ENCODE peak calls at places on chromosomes 4 and X, in nine cellular contexts. J, O, N, C, B, S, E, Y and L are unnamed samples. For H3K4me1 and H3K27me3, the result is how much of the 10 kb centered on the place peaks cover.

GRCh38 chr4:80812145-80812544 is 218.4 kb upstream of the BMP3 start:
- DNase-seq in B (no peak), C (no peak), S (no peak), E (no peak), N (no peak), Y (no peak), J (no peak), O (no peak), L (no peak)

GRCh38 chrX:134636859-134637258 is 21.4 kb downstream of the PLAC1 start:
- DNase-seq in B (no peak), O (no peak), E (no peak), C (no peak), S (no peak), J (no peak), Y (no peak), N (no peak), L (no peak)

GRCh38 chrX:17082831-17083230 is 136.4 kb downstream of the REPS2 start:
- DNase-seq in B (no peak), O (peak), J (no peak), C (no peak), Y (no peak), N (no peak), E (no peak), S (peak), L (no peak)

GRCh38 chr4:175833574-175834350 is 21.7 kb upstream of the GPM6A start:
- DNase-seq in C (no peak), O (peak), N (no peak), E (no peak), S (no peak), J (no peak), Y (no peak), B (no peak), L (no peak)

GRCh38 chr4:61590881-61591280 is 390.8 kb downstream of the ADGRL3 start:
- DNase-seq in O (no peak), J (no peak), E (no peak), C (no peak), N (no peak), Y (no peak), B (no peak), S (no peak), L (no peak)

GRCh38 chrX:38069273-38069672 is 62.9 kb downstream of the SYTL5 start:
- DNase-seq in O (no peak), B (no peak), J (no peak), Y (no peak), S (no peak), E (no peak), C (no peak), N (no peak), L (no peak)

GRCh38 chrX:154019633-154020499 is at the start of gene IRAK1:
- DNase-seq in S (no peak), B (no peak), E (peak), O (peak), J (peak), N (no peak), Y (peak), C (peak), L (no peak)

GRCh38 chr4:81455895-81456294 is 15.8 kb downstream of the RASGEF1B start:
- DNase-seq in E (no peak), B (no peak), S (no peak), C (no peak), O (no peak), Y (no peak), N (no peak), J (no peak), L (no peak)

GRCh38 chr4:123170843-123171242 is 225.8 kb upstream of the SPRY1 start:
- DNase-seq in N (no peak), O (no peak), Y (no peak), B (no peak), C (no peak), S (no peak), E (no peak), J (no peak), L (no peak)

GRCh38 chr4:114807759-114808404 is 209.3 kb downstream of the UGT8 start:
- DNase-seq in N (no peak), O (peak), C (peak), B (peak), Y (no peak), S (peak), J (no peak), E (no peak), L (peak)

GRCh38 chr4:126051709-126052424 is 737.1 kb downstream of the FAT4 start:
- DNase-seq in C (no peak), S (no peak), B (no peak), E (no peak), O (no peak), N (no peak), Y (peak), J (no peak), L (no peak)

GRCh38 chrX:108224727-108225455 is 133.3 kb downstream of the ATG4A start:
- DNase-seq in O (peak), J (no peak), Y (no peak), N (no peak), E (no peak), C (no peak), S (peak), B (no peak), L (peak)

GRCh38 chr4:73281396-73281795 is 22.8 kb upstream of the ANKRD17 start:
- DNase-seq in J (no peak), S (no peak), Y (no peak), B (no peak), O (no peak), E (no peak), C (no peak), N (no peak), L (no peak)

GRCh38 chr4:148054275-148054674 is 322.4 kb downstream of the ARHGAP10 start:
- DNase-seq in S (no peak), N (no peak), B (no peak), C (peak), J (no peak), Y (no peak), E (no peak), O (no peak), L (no peak)

GRCh38 chr4:2962614-2963184 is 507 bp downstream of the NOP14 start:
- DNase-seq in N (peak), E (peak), B (no peak), J (no peak), S (peak), O (peak), C (no peak), Y (peak), L (no peak)

GRCh38 chr4:73585345-73585744 is 34.9 kb downstream of the RASSF6 start:
- DNase-seq in O (no peak), C (no peak), J (no peak), E (no peak), Y (no peak), B (no peak), N (no peak), S (no peak), L (no peak)

GRCh38 chrX:94908648-94909047 is 1234.6 kb downstream of the FAM133A start:
- DNase-seq in J (no peak), B (no peak), N (no peak), O (no peak), S (no peak), Y (no peak), E (no peak), C (no peak), L (no peak)

GRCh38 chr4:76016383-76016782 is 6.9 kb downstream of the CXCL10 start:
- DNase-seq in N (no peak), S (no peak), O (no peak), E (no peak), B (no peak), C (no peak), J (no peak), Y (no peak), L (no peak)

GRCh38 chr4:82097504-82097903 is 276.3 kb downstream of the HNRNPD start:
- DNase-seq in B (no peak), N (no peak), C (no peak), J (no peak), O (no peak), Y (no peak), E (no peak), S (no peak), L (no peak)

GRCh38 chr4:102554482-102554881 is 53.3 kb downstream of the NFKB1 start:
- DNase-seq in J (peak), C (no peak), E (no peak), N (no peak), Y (peak), S (no peak), B (no peak), O (peak), L (no peak)

GRCh38 chrX:7261672-7262332 is 113.8 kb upstream of the PUDP start:
- DNase-seq in E (no peak), Y (no peak), O (no peak), B (no peak), S (no peak), C (no peak), N (no peak), J (no peak), L (no peak)

GRCh38 chrX:97490656-97491055 is 606.9 kb downstream of the RPA4 start:
- DNase-seq in B (no peak), E (no peak), N (no peak), J (no peak), O (no peak), C (no peak), S (no peak), Y (no peak), L (no peak)

GRCh38 chr4:128657638-128658037 is 151.9 kb upstream of the JADE1 start:
- DNase-seq in Y (no peak), J (no peak), N (no peak), O (no peak), S (no peak), B (no peak), E (no peak), C (no peak), L (no peak)
- H3K4me1 ChIP-seq in Y (half or more), J (under half), N (under half), O (under half), S (under half), B (under half), E (under half), C (under half), L (under half)

GRCh38 chr4:8870647-8871416 is 807 bp downstream of the HMX1 start:
- DNase-seq in E (no peak), Y (no peak), N (no peak), O (peak), B (no peak), C (no peak), S (no peak), J (no peak), L (no peak)
- H3K27me3 ChIP-seq in E (under half), Y (half or more), N (half or more), O (half or more), B (under half), C (under half), S (under half), J (half or more), L (half or more)

GRCh38 chr4:184474261-184475095 is at the start of gene IRF2:
- DNase-seq in E (peak), C (peak), Y (peak), O (peak), J (peak), N (peak), B (peak), S (peak), L (peak)

GRCh38 chr4:184472540-184473264 is 1.6 kb downstream of the IRF2 start:
- DNase-seq in O (peak), J (peak), Y (peak), E (peak), C (peak), B (no peak), S (no peak), N (peak), L (no peak)

GRCh38 chr4:184471872-184472539 is 2.3 kb downstream of the IRF2 start:
- DNase-seq in S (no peak), J (no peak), C (peak), B (no peak), E (no peak), N (no peak), Y (no peak), O (peak), L (no peak)

GRCh38 chr4:184473515-184474260 is 662 bp downstream of the IRF2 start:
- DNase-seq in E (peak), C (peak), N (no peak), Y (peak), B (no peak), S (no peak), J (peak), O (peak), L (no peak)

DNA sequence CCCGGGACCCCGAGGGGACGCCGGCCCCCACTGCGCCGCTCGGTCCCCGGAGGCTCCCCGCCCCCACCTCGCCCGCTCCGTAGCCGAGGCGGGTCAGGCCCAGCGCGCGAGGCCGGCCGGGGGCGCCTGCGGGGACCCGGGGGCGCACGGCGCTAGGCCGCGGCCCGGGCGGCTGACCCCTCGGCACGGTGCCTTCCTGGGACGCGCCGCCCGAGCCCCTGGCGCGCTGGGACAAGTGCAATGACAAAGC is 1.2 kb downstream of the IRF2 start:
- DNase-seq in J (no peak), B (no peak), O (no peak), E (no peak), C (no peak), Y (no peak), N (no peak), S (no peak), L (no peak)
- H3K4me1 ChIP-seq in J (under half), B (under half), O (under half), E (under half), C (under half), Y (half or more), N (half or more), S (under half), L (under half)

GRCh38 chrX:123310112-123310511 is 126.0 kb downstream of the GRIA3 start:
- DNase-seq in C (no peak), Y (no peak), E (no peak), S (no peak), N (no peak), J (no peak), O (no peak), B (no peak), L (no peak)

GRCh38 chrX:123308663-123309062 is 124.6 kb downstream of the GRIA3 start:
- DNase-seq in N (no peak), E (no peak), Y (no peak), C (no peak), O (no peak), J (no peak), B (no peak), S (no peak), L (no peak)

GRCh38 chrX:123311486-123311885 is 127.4 kb downstream of the GRIA3 start:
- DNase-seq in B (no peak), N (no peak), O (no peak), J (no peak), E (no peak), S (no peak), C (no peak), Y (no peak), L (no peak)

GRCh38 chrX:123313486-123313885 is 129.4 kb downstream of the GRIA3 start:
- DNase-seq in N (no peak), B (no peak), J (no peak), Y (no peak), E (no peak), O (no peak), C (no peak), S (no peak), L (no peak)
- H3K27me3 ChIP-seq in N (under half), B (under half), J (under half), Y (under half), E (under half), O (under half), C (under half), S (under half), L (under half)

GRCh38 chrX:24167719-24168472 is 18.4 kb downstream of the ZFX start:
- DNase-seq in Y (no peak), J (no peak), E (no peak), B (no peak), S (no peak), C (no peak), N (no peak), O (no peak), L (no peak)
- H3K4me1 ChIP-seq in Y (half or more), J (under half), E (under half), B (under half), S (under half), C (under half), N (under half), O (under half), L (under half)

GRCh38 chr4:92045718-92046117 is 258.0 kb upstream of the GRID2 start:
- DNase-seq in N (no peak), S (no peak), C (no peak), E (no peak), J (no peak), B (no peak), O (no peak), Y (no peak), L (no peak)
- H3K27me3 ChIP-seq in N (under half), S (under half), C (under half), E (under half), J (under half), B (under half), O (under half), Y (under half), L (under half)

GRCh38 chr4:40212674-40213504 is 16.1 kb downstream of the RHOH start:
- DNase-seq in B (no peak), N (no peak), C (no peak), O (no peak), Y (no peak), S (no peak), E (no peak), J (no peak), L (no peak)
- H3K4me1 ChIP-seq in B (under half), N (under half), C (half or more), O (under half), Y (under half), S (under half), E (half or more), J (under half), L (under half)

DNA sequence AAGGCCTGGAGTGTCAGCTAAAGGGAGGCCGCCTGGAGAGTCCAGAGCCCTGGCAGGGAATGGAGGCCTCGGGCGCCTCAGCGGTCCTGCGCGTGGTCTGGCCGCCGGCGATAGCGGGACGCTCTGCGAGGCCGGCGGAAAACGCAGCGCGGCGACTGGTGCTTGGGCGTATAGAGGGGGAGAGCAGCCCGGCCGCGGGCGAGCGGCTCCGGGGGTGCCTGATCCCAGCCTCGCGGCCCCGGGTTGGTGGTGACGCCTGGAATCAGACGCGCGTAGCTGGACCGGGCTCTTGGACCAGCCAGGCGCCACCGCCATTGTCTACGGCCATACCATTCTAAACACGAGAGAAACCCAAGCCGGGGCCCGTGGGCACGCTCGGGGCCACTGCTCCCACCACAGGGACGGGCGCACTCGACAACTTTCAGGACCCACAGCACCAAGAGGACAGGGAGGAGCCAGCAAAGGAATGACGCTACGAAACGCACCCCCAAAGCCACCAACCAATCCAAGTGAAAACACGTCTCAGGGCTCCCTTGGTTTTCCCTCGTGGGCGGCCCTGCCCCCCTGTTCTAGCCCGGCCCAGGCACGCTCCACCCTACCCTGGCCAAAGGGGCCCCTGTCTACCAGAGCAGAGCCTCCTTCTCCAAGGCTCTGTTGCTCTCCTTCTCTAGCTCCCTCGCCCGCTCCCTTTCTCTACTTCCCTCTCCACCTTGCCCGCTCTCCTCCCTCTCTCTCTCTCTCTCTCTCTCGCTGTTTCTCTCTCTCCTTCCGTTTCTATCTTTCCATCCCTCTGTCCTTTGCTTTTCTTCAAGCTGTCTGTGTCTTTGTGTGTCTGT is 7.8 kb downstream of the FRG2 start:
- DNase-seq in N (no peak), C (no peak), B (no peak), Y (no peak), O (peak), S (no peak), J (no peak), E (no peak), L (no peak)
- H3K27me3 ChIP-seq in N (half or more), C (under half), B (under half), Y (half or more), O (half or more), S (under half), J (under half), E (under half), L (half or more)

GRCh38 chr4:26862381-26862915 is 1.8 kb downstream of the STIM2 start:
- DNase-seq in N (no peak), E (no peak), Y (no peak), C (no peak), S (no peak), O (no peak), J (no peak), B (no peak), L (no peak)
- H3K4me1 ChIP-seq in N (half or more), E (half or more), Y (under half), C (half or more), S (under half), O (half or more), J (under half), B (under half), L (under half)

DNA sequence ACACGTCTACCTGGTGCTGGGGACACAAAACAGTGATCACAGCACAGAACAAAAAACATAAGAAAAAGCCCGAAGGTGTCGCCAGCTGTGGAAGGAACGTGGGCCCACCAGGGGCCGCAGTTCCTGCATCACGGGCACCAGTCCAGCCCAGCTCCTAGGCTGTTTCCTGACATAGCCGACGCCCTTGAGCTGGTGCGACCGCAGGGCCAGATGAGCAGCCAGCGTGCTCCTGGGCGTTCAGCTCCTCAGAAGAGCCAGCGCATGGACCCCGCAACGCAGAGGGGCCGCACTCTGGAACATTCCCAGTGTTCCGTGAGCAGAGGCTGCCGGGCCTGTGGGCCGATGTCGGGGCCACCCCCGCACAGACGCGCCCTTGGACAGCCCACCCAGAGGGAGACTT is 44.1 kb downstream of the GAK start:
- DNase-seq in N (no peak), B (no peak), J (no peak), S (no peak), Y (no peak), O (no peak), C (no peak), E (no peak), L (no peak)
- H3K27me3 ChIP-seq in N (under half), B (under half), J (under half), S (under half), Y (under half), O (under half), C (under half), E (under half), L (under half)